ENCODE peak calls at places on chromosome 6, in five cellular contexts. N, R, V, A and U are unnamed samples.
A peak's percentile ranks its signal among the peaks of the same experiment; 100 is the strongest.

GRCh38 chr6:111692327-111693164 is 86.9 kb upstream of the TRAF3IP2 start:
- DNase-seq in A (no peak), R (no peak), V (no peak), N (no peak), U (no peak)

GRCh38 chr6:127451388-127451787 is 7.8 kb downstream of the KIAA0408 start:
- DNase-seq in V (no peak), A (no peak), N (no peak), R (no peak), U (no peak)

GRCh38 chr6:10409766-10410209 is 5.1 kb downstream of the TFAP2A start:
- DNase-seq in A (no peak), R (no peak), V (no peak), N (no peak), U (peak; percentile 35)

GRCh38 chr6:162468326-162468725 is 259.2 kb downstream of the PRKN start:
- DNase-seq in N (no peak), R (no peak), V (no peak), A (no peak), U (no peak)

GRCh38 chr6:9405369-9405768 is 970.0 kb upstream of the SLC35B3 start:
- DNase-seq in A (peak; percentile 77), V (peak; percentile 6), N (peak; percentile 91), R (no peak), U (peak; percentile 63)

GRCh38 chr6:100808638-100809275 is 72.4 kb downstream of the ASCC3 start:
- DNase-seq in N (peak; percentile 86), A (peak; percentile 63), V (no peak), R (no peak), U (no peak)

GRCh38 chr6:143264291-143264834 is 186.1 kb downstream of the ADAT2 start:
- DNase-seq in N (no peak), V (no peak), R (no peak), A (no peak), U (no peak)

GRCh38 chr6:163956571-163957407 is 542.3 kb downstream of the QKI start:
- DNase-seq in V (peak; percentile 86), R (peak; percentile 54), A (peak; percentile 82), N (peak; percentile 78), U (peak; percentile 92)

GRCh38 chr6:7137335-7138106 is 29.8 kb downstream of the RREB1 start:
- DNase-seq in A (peak; percentile 79), N (peak; percentile 77), R (no peak), V (no peak), U (peak; percentile 76)

GRCh38 chr6:87944541-87944954 is 103.1 kb upstream of the SPACA1 start:
- DNase-seq in R (no peak), V (peak; percentile 82), A (peak; percentile 60), N (peak; percentile 36), U (peak; percentile 90)

GRCh38 chr6:26189905-26190304 is 102.7 kb downstream of the HFE start:
- DNase-seq in N (no peak), R (no peak), A (no peak), V (no peak), U (no peak)
- H3K4ac ChIP-seq in N (no peak overlapping the region), R (no peak overlapping the region), A (no peak overlapping the region), V (no peak overlapping the region), U (peak overlapping the region; percentile 87)

GRCh38 chr6:4583026-4583425 is 193.2 kb upstream of the CDYL start:
- DNase-seq in V (peak; percentile 10), A (no peak), R (no peak), N (no peak), U (no peak)

GRCh38 chr6:4580361-4580760 is 195.8 kb upstream of the CDYL start:
- DNase-seq in V (peak; percentile 88), R (no peak), A (no peak), N (no peak), U (peak; percentile 69)

GRCh38 chr6:4584801-4585200 is 191.4 kb upstream of the CDYL start:
- DNase-seq in V (no peak), R (no peak), A (no peak), N (no peak), U (no peak)

GRCh38 chr6:4581468-4582420 is 194.5 kb upstream of the CDYL start:
- DNase-seq in A (peak; percentile 83), R (no peak), N (peak; percentile 95), V (peak; percentile 70), U (peak; percentile 89)

GRCh38 chr6:4582506-4582905 is 193.7 kb upstream of the CDYL start:
- DNase-seq in N (peak; percentile 64), V (peak; percentile 19), R (no peak), A (peak; percentile 86), U (no peak)
- H3K23ac ChIP-seq in N (peak overlapping the region; percentile 100), V (no peak overlapping the region), R (no peak overlapping the region), A (no peak overlapping the region), U (no peak overlapping the region)

GRCh38 chr6:134074151-134074712 is 21.8 kb upstream of the SLC2A12 start:
- DNase-seq in V (no peak), R (peak; percentile 85), N (no peak), A (no peak), U (peak; percentile 94)
- H3K4ac ChIP-seq in V (no peak overlapping the region), R (no peak overlapping the region), N (no peak overlapping the region), A (no peak overlapping the region), U (no peak overlapping the region)

DNA sequence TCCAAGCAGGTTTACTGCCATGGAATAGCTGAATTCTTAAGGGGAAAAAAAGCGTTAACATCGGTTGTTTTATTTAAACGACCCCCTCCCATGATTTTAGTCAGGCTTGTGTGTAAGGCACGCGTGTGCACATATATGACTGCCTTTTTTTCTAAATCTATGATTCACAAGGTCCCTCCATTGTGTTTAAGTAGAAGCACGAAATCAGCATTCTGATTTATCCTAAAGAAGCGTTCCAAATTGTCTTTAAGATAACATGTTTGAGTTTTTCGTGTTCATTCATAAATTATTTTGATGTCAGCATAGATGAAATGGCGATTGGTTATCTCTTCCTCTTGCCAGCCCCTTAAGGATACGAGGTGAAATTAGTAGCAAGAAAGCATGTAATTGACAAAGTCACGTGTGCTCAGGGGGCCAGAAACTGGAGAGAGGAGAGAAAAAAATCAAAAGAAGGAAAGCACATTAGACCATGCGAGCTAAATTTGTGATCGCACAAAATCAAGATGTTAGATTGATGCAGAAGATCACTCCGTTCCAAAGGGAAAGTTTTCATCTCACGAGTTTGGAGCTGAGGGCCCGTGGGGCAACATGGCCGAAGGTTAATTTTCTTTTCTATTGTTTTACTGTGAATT is at the start of gene LIN28B:
- DNase-seq in A (peak; percentile 76), V (no peak), N (no peak), R (no peak), U (peak; percentile 80)
- H3K23ac ChIP-seq in A (no peak within 1 kb of the TSS), V (no peak within 1 kb of the TSS), N (no peak within 1 kb of the TSS), R (no peak within 1 kb of the TSS), U (no peak within 1 kb of the TSS)

DNA sequence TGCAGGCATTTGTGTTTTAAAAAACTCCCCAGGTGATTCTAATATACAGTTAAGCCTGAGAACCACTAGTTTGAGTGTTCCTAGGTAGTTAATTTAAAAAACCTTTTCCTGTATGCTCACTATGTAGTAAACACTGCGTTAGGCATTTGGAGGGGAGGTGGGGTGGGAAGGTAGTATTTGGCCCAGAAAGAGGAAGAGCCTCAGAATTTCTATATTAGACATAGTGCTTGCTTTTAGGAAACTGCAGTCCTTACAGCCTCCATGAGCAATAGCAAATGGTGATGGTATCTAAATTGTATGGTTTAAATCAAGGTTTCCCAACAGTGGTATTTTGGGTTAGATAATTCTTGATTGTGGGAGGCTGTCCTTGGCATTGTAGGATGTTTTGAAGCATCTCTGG is 61.4 kb upstream of the RIPOR2 start:
- DNase-seq in N (no peak), V (no peak), A (no peak), R (no peak), U (no peak)
- H3K4ac ChIP-seq in N (no peak overlapping the region), V (no peak overlapping the region), A (no peak overlapping the region), R (no peak overlapping the region), U (no peak overlapping the region)

DNA sequence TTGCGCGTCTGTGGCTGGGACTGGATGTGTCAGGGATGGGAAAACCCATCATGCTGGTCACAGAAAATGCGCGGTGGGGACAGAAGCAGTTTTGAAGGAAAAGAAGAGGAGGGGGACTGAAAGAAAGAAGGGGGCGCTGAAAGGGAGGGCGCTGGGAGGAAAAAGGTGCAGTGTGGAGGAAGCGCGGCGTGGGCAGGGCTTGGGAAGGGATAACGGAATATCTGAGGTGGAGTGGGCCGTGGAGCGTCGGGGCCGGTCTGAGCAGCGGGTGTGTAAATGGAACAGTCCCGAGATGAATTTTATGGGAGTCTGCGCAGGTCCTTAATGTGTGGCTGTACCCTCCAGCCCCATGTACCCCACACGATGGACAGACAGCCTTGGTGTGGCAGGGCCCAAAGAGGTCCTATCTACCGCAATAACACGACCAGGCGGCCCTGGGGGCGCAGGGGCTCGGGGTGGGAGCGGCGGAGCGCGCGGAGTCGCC is 366 bp upstream of the SLC29A1 start:
- DNase-seq in N (no peak), A (no peak), V (no peak), R (no peak), U (no peak)
- H3K23ac ChIP-seq in N (peak overlapping the region; percentile 3), A (peak overlapping the region; percentile 87), V (no peak overlapping the region), R (peak overlapping the region; percentile 76), U (peak overlapping the region; percentile 59)

GRCh38 chr6:43185391-43185790 is 3.4 kb downstream of the CUL9 start:
- DNase-seq in R (no peak), V (no peak), A (no peak), N (no peak), U (no peak)
- H3K4ac ChIP-seq in R (no peak overlapping the region), V (no peak overlapping the region), A (no peak overlapping the region), N (no peak overlapping the region), U (no peak overlapping the region)